ENCODE peak calls at places on chromosomes 7 and 10, in five cellular contexts. H is adrenal gland, C is HFF-Myc, A is mammary epithelial cell, O is astrocyte of the cerebellum. J is an unnamed sample.

GRCh38 chr7:28180364-28181147 is at the start of gene JAZF1:
- DNase-seq in O (no peak), C (no peak), A (peak; percentile 30), H (peak; percentile 64), J (peak; percentile 15)

GRCh38 chr7:71613316-71613715 is 481.4 kb downstream of the GALNT17 start:
- DNase-seq in C (no peak), H (no peak), A (no peak), O (no peak), J (no peak)

GRCh38 chr10:102435529-102436233 is 3.3 kb upstream of the CUEDC2 start:
- DNase-seq in C (no peak), H (no peak), O (no peak), A (no peak), J (no peak)

GRCh38 chr7:69609901-69610674 is 11.8 kb downstream of the AUTS2 start:
- DNase-seq in C (no peak), H (no peak), A (no peak), O (no peak), J (no peak)

GRCh38 chr7:40621592-40621998 is 486.8 kb downstream of the SUGCT start:
- DNase-seq in A (no peak), C (no peak), O (no peak), H (no peak), J (no peak)

GRCh38 chr7:55127622-55128081 is 108.8 kb downstream of the EGFR start:
- DNase-seq in A (no peak), C (no peak), H (no peak), O (no peak), J (no peak)

GRCh38 chr10:78049861-78050260 is 16.2 kb downstream of the RPS24 start:
- DNase-seq in C (no peak), A (no peak), O (no peak), H (no peak), J (no peak)

GRCh38 chr7:3200504-3200903 is 100.5 kb upstream of the SDK1 start:
- DNase-seq in C (no peak), O (peak; percentile 37), A (peak; percentile 23), H (peak; percentile 9), J (no peak)

GRCh38 chr10:112002191-112002590 is 181.4 kb downstream of the GPAM start:
- DNase-seq in O (no peak), A (no peak), H (no peak), C (no peak), J (no peak)

GRCh38 chr10:56911906-56912480 is 550.9 kb upstream of the ZWINT start:
- DNase-seq in C (no peak), A (no peak), O (no peak), H (no peak), J (no peak)

GRCh38 chr7:79304711-79305110 is 148.8 kb downstream of the MAGI2 start:
- DNase-seq in A (no peak), H (no peak), O (no peak), C (no peak), J (no peak)

GRCh38 chr7:85483205-85483604 is 296.3 kb upstream of the SEMA3D start:
- DNase-seq in A (no peak), H (no peak), C (peak; percentile 65), O (peak; percentile 69), J (no peak)

GRCh38 chr10:101686133-101686925 is 8.6 kb downstream of the FBXW4 start:
- DNase-seq in O (no peak), A (peak; percentile 50), C (no peak), H (no peak), J (no peak)

GRCh38 chr7:36298145-36298544 is 91.5 kb upstream of the ANLN start:
- DNase-seq in H (peak; percentile 24), C (no peak), A (no peak), O (no peak), J (no peak)
- H3K4me3 ChIP-seq in H (no peak overlapping the region), C (no peak overlapping the region), A (no peak overlapping the region), O (no peak overlapping the region), J (no peak overlapping the region)

GRCh38 chr10:299969-300368 is 164.7 kb downstream of the ZMYND11 start:
- DNase-seq in C (no peak), A (no peak), O (no peak), H (no peak), J (peak; percentile 34)
- H3K4me3 ChIP-seq in C (no peak overlapping the region), A (no peak overlapping the region), O (no peak overlapping the region), H (no peak overlapping the region), J (peak overlapping the region; percentile 16)

GRCh38 chr10:8981277-8981676 is 926.8 kb downstream of the GATA3 start:
- DNase-seq in H (no peak), C (no peak), A (no peak), O (no peak), J (no peak)

GRCh38 chr10:8990280-8990987 is 935.9 kb downstream of the GATA3 start:
- DNase-seq in O (no peak), C (no peak), H (no peak), A (no peak), J (no peak)

GRCh38 chr10:8986975-8987374 is 932.5 kb downstream of the GATA3 start:
- DNase-seq in C (no peak), H (no peak), A (no peak), O (no peak), J (no peak)

GRCh38 chr10:8979976-8980375 is 925.5 kb downstream of the GATA3 start:
- DNase-seq in O (no peak), C (no peak), A (no peak), H (no peak), J (no peak)

DNA sequence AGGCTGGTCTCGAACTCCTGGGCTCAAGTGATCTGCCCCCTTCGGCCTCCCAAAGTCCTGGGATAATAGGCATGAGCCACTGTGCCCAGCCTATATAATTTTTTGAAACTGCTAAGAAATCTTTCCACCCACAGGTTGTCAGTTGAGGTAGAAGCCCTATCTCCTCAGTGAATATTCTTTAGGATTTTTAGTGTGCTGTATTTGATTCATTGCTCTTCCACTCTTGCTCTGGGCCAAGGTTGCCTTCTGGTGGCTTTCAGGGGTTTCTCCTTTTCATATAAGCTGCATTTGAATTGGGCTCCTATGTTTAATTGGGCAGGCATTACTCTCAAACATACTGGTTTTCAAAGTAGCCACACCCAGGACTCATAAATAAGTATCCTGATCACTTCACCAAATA is 931.2 kb downstream of the GATA3 start:
- DNase-seq in H (no peak), O (no peak), C (no peak), A (no peak), J (no peak)
- H3K4me3 ChIP-seq in H (no peak overlapping the region), O (no peak overlapping the region), C (no peak overlapping the region), A (no peak overlapping the region), J (no peak overlapping the region)

DNA sequence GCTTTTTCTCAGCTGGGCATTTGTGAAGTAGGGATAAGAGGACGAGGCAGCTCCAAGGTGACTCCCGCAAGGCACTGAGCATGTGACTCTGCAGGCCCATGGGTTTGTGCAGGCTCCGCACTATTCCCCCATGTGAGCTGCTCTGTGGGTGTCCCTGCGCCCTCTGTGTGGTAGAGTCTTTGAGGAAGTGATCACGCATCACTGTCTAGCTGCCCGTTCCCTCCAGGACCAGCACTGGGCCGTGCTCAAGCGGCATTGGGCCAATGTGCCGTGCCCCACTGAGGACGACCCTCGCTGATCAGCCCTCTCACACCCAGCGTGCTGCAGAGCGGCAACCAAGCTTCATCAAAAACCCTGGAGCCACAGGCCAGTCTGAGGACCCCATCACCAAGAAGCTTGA is 7.5 kb downstream of the PRKAG2 start:
- DNase-seq in O (no peak), C (no peak), A (no peak), H (no peak), J (no peak)
- H3K4me3 ChIP-seq in O (no peak overlapping the region), C (no peak overlapping the region), A (no peak overlapping the region), H (no peak overlapping the region), J (no peak overlapping the region)

GRCh38 chr7:134856141-134856540 is 76.7 kb downstream of the CALD1 start:
- DNase-seq in H (no peak), C (peak; percentile 78), A (no peak), O (no peak), J (no peak)
- H3K4me3 ChIP-seq in H (no peak overlapping the region), C (no peak overlapping the region), A (no peak overlapping the region), O (no peak overlapping the region), J (no peak overlapping the region)

GRCh38 chr10:64096941-64097340 is 575.7 kb downstream of the REEP3 start:
- DNase-seq in H (no peak), C (no peak), O (peak; percentile 78), A (no peak), J (no peak)

GRCh38 chr10:64097391-64098122 is 576.4 kb downstream of the REEP3 start:
- DNase-seq in O (no peak), H (no peak), A (no peak), C (no peak), J (no peak)

GRCh38 chr10:64101611-64102263 is 580.5 kb downstream of the REEP3 start:
- DNase-seq in O (no peak), C (no peak), A (no peak), H (no peak), J (no peak)

GRCh38 chr10:64103750-64104149 is 582.5 kb downstream of the REEP3 start:
- DNase-seq in A (no peak), H (no peak), O (no peak), C (no peak), J (no peak)

DNA sequence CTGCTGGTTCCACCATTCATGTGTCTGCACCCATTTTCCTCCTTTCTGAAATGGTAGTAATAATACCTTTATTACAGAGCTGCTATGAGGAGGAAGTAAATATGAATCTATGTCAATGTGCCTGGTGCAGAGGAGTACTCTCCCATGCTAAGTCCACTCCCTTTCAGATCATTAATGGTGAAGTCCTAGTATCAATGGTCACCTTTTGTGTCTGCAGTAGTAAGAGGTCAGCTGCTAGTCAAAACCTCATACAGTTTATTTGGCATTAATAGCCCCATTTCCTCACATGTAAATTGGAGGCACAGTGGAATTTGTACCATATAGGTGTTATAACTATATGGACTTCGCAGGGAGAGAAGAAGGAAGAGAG is 581.0 kb downstream of the REEP3 start:
- DNase-seq in O (no peak), A (no peak), H (no peak), C (no peak), J (no peak)
- H3K4me3 ChIP-seq in O (no peak overlapping the region), A (no peak overlapping the region), H (no peak overlapping the region), C (no peak overlapping the region), J (no peak overlapping the region)